ENCODE peak calls at places on chromosomes 3 and 15, in seven cellular contexts. One of them, this sample, is unnamed. For H3K27me3, the result is how much of the 10 kb centered on the place peaks cover.

GRCh38 chr3:148614463-148614862 is 83.2 kb upstream of the AGTR1 start:
- DNase-seq in lower lobe of right lung: no peak
- DNase-seq in cardiac muscle cell: no peak
- DNase-seq in Panc1: no peak
- DNase-seq in bronchial epithelial cell: no peak
- DNase-seq in body of pancreas: no peak
- DNase-seq in ovary: no peak
- DNase-seq in this sample: no peak

GRCh38 chr15:51096976-51097375 is 2.3 kb upstream of the TNFAIP8L3 start:
- DNase-seq in lower lobe of right lung: no peak
- DNase-seq in cardiac muscle cell: no peak
- DNase-seq in Panc1: no peak
- DNase-seq in bronchial epithelial cell: no peak
- DNase-seq in body of pancreas: no peak
- DNase-seq in ovary: no peak
- DNase-seq in this sample: no peak

GRCh38 chr3:127677541-127678314 is 5.0 kb downstream of the ABTB1 start:
- DNase-seq in lower lobe of right lung: no peak
- DNase-seq in cardiac muscle cell: no peak
- DNase-seq in Panc1: no peak
- DNase-seq in bronchial epithelial cell: no peak
- DNase-seq in body of pancreas: peak
- DNase-seq in ovary: peak
- DNase-seq in this sample: peak

GRCh38 chr15:67241132-67241855 is 13.2 kb downstream of the AAGAB start:
- DNase-seq in lower lobe of right lung: no peak
- DNase-seq in cardiac muscle cell: no peak
- DNase-seq in Panc1: no peak
- DNase-seq in bronchial epithelial cell: no peak
- DNase-seq in body of pancreas: no peak
- DNase-seq in ovary: no peak
- DNase-seq in this sample: no peak

GRCh38 chr15:91857224-91857585 is 3.7 kb downstream of the SLCO3A1 start:
- DNase-seq in lower lobe of right lung: no peak
- DNase-seq in cardiac muscle cell: no peak
- DNase-seq in Panc1: no peak
- DNase-seq in bronchial epithelial cell: no peak
- DNase-seq in body of pancreas: no peak
- DNase-seq in ovary: no peak
- DNase-seq in this sample: no peak

GRCh38 chr3:124916837-124917409 is 17.6 kb downstream of the MUC13 start:
- DNase-seq in lower lobe of right lung: no peak
- DNase-seq in cardiac muscle cell: peak
- DNase-seq in Panc1: no peak
- DNase-seq in bronchial epithelial cell: no peak
- DNase-seq in body of pancreas: no peak
- DNase-seq in ovary: no peak
- DNase-seq in this sample: no peak

GRCh38 chr15:39511915-39512260 is 69.0 kb upstream of the THBS1 start:
- DNase-seq in lower lobe of right lung: no peak
- DNase-seq in cardiac muscle cell: peak
- DNase-seq in Panc1: no peak
- DNase-seq in bronchial epithelial cell: no peak
- DNase-seq in body of pancreas: no peak
- DNase-seq in ovary: no peak
- DNase-seq in this sample: no peak

GRCh38 chr15:38652998-38653397 is 88.4 kb upstream of the RASGRP1 start:
- DNase-seq in lower lobe of right lung: no peak
- DNase-seq in cardiac muscle cell: no peak
- DNase-seq in Panc1: no peak
- DNase-seq in bronchial epithelial cell: no peak
- DNase-seq in body of pancreas: no peak
- DNase-seq in ovary: no peak
- DNase-seq in this sample: no peak

GRCh38 chr3:122458992-122459391 is 43.1 kb upstream of the WDR5B start:
- DNase-seq in lower lobe of right lung: no peak
- DNase-seq in cardiac muscle cell: peak
- DNase-seq in Panc1: no peak
- DNase-seq in bronchial epithelial cell: peak
- DNase-seq in body of pancreas: no peak
- DNase-seq in ovary: no peak
- DNase-seq in this sample: no peak

GRCh38 chr3:137808015-137808414 is 43.9 kb downstream of the SOX14 start:
- DNase-seq in lower lobe of right lung: no peak
- DNase-seq in cardiac muscle cell: no peak
- DNase-seq in Panc1: no peak
- DNase-seq in bronchial epithelial cell: no peak
- DNase-seq in body of pancreas: no peak
- DNase-seq in ovary: no peak
- DNase-seq in this sample: no peak
- H3K27me3 ChIP-seq in lower lobe of right lung: under half
- H3K27me3 ChIP-seq in cardiac muscle cell: under half
- H3K27me3 ChIP-seq in Panc1: under half
- H3K27me3 ChIP-seq in bronchial epithelial cell: under half
- H3K27me3 ChIP-seq in body of pancreas: under half
- H3K27me3 ChIP-seq in ovary: under half
- H3K27me3 ChIP-seq in this sample: under half

GRCh38 chr15:101540480-101541239 is 51.2 kb upstream of the PCSK6 start:
- DNase-seq in lower lobe of right lung: no peak
- DNase-seq in cardiac muscle cell: no peak
- DNase-seq in Panc1: no peak
- DNase-seq in bronchial epithelial cell: no peak
- DNase-seq in body of pancreas: no peak
- DNase-seq in ovary: no peak
- DNase-seq in this sample: peak
- TF ChIP-seq CTCF in lower lobe of right lung: no peak
- TF ChIP-seq CTCF in cardiac muscle cell: no peak
- TF ChIP-seq CTCF in Panc1: no peak
- TF ChIP-seq CTCF in bronchial epithelial cell: no peak
- TF ChIP-seq CTCF in body of pancreas: no peak
- TF ChIP-seq CTCF in ovary: no peak
- TF ChIP-seq CTCF in this sample: no peak

GRCh38 chr15:77633134-77633912 is 611 bp upstream of the LINGO1 start:
- DNase-seq in lower lobe of right lung: peak
- DNase-seq in cardiac muscle cell: peak
- DNase-seq in Panc1: peak
- DNase-seq in bronchial epithelial cell: peak
- DNase-seq in body of pancreas: peak
- DNase-seq in ovary: peak
- DNase-seq in this sample: peak
- H3K27me3 ChIP-seq in lower lobe of right lung: half or more
- H3K27me3 ChIP-seq in cardiac muscle cell: under half
- H3K27me3 ChIP-seq in Panc1: under half
- H3K27me3 ChIP-seq in bronchial epithelial cell: under half
- H3K27me3 ChIP-seq in body of pancreas: under half
- H3K27me3 ChIP-seq in ovary: under half
- H3K27me3 ChIP-seq in this sample: half or more

GRCh38 chr3:189324538-189325138 is 152.9 kb downstream of the TPRG1 start:
- DNase-seq in lower lobe of right lung: peak
- DNase-seq in cardiac muscle cell: peak
- DNase-seq in Panc1: peak
- DNase-seq in bronchial epithelial cell: peak
- DNase-seq in body of pancreas: no peak
- DNase-seq in ovary: no peak
- DNase-seq in this sample: no peak

GRCh38 chr3:189317911-189318310 is 146.1 kb downstream of the TPRG1 start:
- DNase-seq in lower lobe of right lung: no peak
- DNase-seq in cardiac muscle cell: no peak
- DNase-seq in Panc1: no peak
- DNase-seq in bronchial epithelial cell: no peak
- DNase-seq in body of pancreas: no peak
- DNase-seq in ovary: no peak
- DNase-seq in this sample: no peak

GRCh38 chr3:189325454-189325853 is 153.7 kb downstream of the TPRG1 start:
- DNase-seq in lower lobe of right lung: no peak
- DNase-seq in cardiac muscle cell: no peak
- DNase-seq in Panc1: no peak
- DNase-seq in bronchial epithelial cell: no peak
- DNase-seq in body of pancreas: no peak
- DNase-seq in ovary: no peak
- DNase-seq in this sample: no peak

GRCh38 chr3:189320511-189320910 is 148.7 kb downstream of the TPRG1 start:
- DNase-seq in lower lobe of right lung: no peak
- DNase-seq in cardiac muscle cell: no peak
- DNase-seq in Panc1: no peak
- DNase-seq in bronchial epithelial cell: peak
- DNase-seq in body of pancreas: no peak
- DNase-seq in ovary: no peak
- DNase-seq in this sample: no peak

GRCh38 chr3:189322339-189322738 is 150.6 kb downstream of the TPRG1 start:
- DNase-seq in lower lobe of right lung: no peak
- DNase-seq in cardiac muscle cell: no peak
- DNase-seq in Panc1: no peak
- DNase-seq in bronchial epithelial cell: no peak
- DNase-seq in body of pancreas: no peak
- DNase-seq in ovary: no peak
- DNase-seq in this sample: no peak
- TF ChIP-seq CTCF in lower lobe of right lung: no peak
- TF ChIP-seq CTCF in cardiac muscle cell: no peak
- TF ChIP-seq CTCF in Panc1: no peak
- TF ChIP-seq CTCF in bronchial epithelial cell: no peak
- TF ChIP-seq CTCF in body of pancreas: no peak
- TF ChIP-seq CTCF in ovary: no peak
- TF ChIP-seq CTCF in this sample: no peak

GRCh38 chr3:14616606-14617507 is 34.7 kb upstream of the CCDC174 start:
- DNase-seq in lower lobe of right lung: no peak
- DNase-seq in cardiac muscle cell: peak
- DNase-seq in Panc1: no peak
- DNase-seq in bronchial epithelial cell: no peak
- DNase-seq in body of pancreas: no peak
- DNase-seq in ovary: no peak
- DNase-seq in this sample: no peak

GRCh38 chr3:14617508-14618023 is 34.0 kb upstream of the CCDC174 start:
- DNase-seq in lower lobe of right lung: no peak
- DNase-seq in cardiac muscle cell: no peak
- DNase-seq in Panc1: no peak
- DNase-seq in bronchial epithelial cell: no peak
- DNase-seq in body of pancreas: no peak
- DNase-seq in ovary: no peak
- DNase-seq in this sample: no peak

GRCh38 chr3:14620512-14620911 is 31.1 kb upstream of the CCDC174 start:
- DNase-seq in lower lobe of right lung: no peak
- DNase-seq in cardiac muscle cell: no peak
- DNase-seq in Panc1: no peak
- DNase-seq in bronchial epithelial cell: no peak
- DNase-seq in body of pancreas: peak
- DNase-seq in ovary: no peak
- DNase-seq in this sample: no peak

GRCh38 chr3:14621093-14621492 is 30.5 kb upstream of the CCDC174 start:
- DNase-seq in lower lobe of right lung: no peak
- DNase-seq in cardiac muscle cell: no peak
- DNase-seq in Panc1: no peak
- DNase-seq in bronchial epithelial cell: no peak
- DNase-seq in body of pancreas: no peak
- DNase-seq in ovary: no peak
- DNase-seq in this sample: no peak

GRCh38 chr3:14619605-14620004 is 32.0 kb upstream of the CCDC174 start:
- DNase-seq in lower lobe of right lung: no peak
- DNase-seq in cardiac muscle cell: no peak
- DNase-seq in Panc1: no peak
- DNase-seq in bronchial epithelial cell: no peak
- DNase-seq in body of pancreas: no peak
- DNase-seq in ovary: no peak
- DNase-seq in this sample: no peak
- H3K27me3 ChIP-seq in lower lobe of right lung: under half
- H3K27me3 ChIP-seq in cardiac muscle cell: under half
- H3K27me3 ChIP-seq in Panc1: under half
- H3K27me3 ChIP-seq in bronchial epithelial cell: under half
- H3K27me3 ChIP-seq in body of pancreas: under half
- H3K27me3 ChIP-seq in ovary: under half
- H3K27me3 ChIP-seq in this sample: under half

DNA sequence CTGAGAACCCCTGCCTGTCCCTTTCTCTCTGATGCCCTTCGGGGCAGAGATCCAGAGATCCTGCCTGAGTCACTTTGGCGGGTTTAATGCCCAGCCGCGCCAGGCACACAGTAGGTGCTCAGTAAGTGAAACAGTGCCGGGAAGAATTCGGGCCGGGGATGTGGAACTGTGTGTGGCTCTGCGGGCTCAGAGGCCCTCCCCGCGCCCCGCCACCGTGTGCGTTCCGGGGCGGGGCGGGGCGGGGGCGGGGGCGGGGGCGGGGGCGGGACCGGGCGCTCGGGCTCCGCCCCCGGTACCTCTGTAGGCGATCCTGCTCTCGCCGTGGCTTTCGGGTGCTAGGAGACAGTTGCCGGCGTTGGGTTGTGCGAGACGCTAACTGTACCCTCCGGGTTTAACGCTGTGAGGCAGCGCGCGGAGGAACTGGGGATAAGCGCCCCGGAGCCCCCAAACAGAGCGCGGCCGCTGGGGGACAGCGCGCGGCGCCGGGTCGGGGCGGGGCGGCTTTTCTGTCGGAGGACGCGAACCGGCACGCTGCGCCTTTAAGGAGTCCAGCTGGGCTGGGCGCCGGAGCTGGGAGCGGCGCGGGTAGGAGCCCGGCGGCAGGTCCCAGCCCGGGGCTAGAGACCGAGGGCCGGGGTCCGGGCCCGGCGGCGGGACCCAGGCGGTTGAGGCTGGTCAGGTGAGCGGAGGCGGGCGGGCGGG is at the start of gene ABHD6:
- DNase-seq in lower lobe of right lung: peak
- DNase-seq in cardiac muscle cell: peak
- DNase-seq in Panc1: no peak
- DNase-seq in bronchial epithelial cell: no peak
- DNase-seq in body of pancreas: peak
- DNase-seq in ovary: peak
- DNase-seq in this sample: peak
- TF ChIP-seq CTCF in lower lobe of right lung: no peak
- TF ChIP-seq CTCF in cardiac muscle cell: peak
- TF ChIP-seq CTCF in Panc1: peak
- TF ChIP-seq CTCF in bronchial epithelial cell: peak
- TF ChIP-seq CTCF in body of pancreas: peak
- TF ChIP-seq CTCF in ovary: no peak
- TF ChIP-seq CTCF in this sample: no peak

GRCh38 chr15:37107071-37107753 is 6.9 kb upstream of the MEIS2 start:
- DNase-seq in lower lobe of right lung: no peak
- DNase-seq in cardiac muscle cell: peak
- DNase-seq in Panc1: no peak
- DNase-seq in bronchial epithelial cell: no peak
- DNase-seq in body of pancreas: no peak
- DNase-seq in ovary: no peak
- DNase-seq in this sample: peak
- H3K27me3 ChIP-seq in lower lobe of right lung: half or more
- H3K27me3 ChIP-seq in cardiac muscle cell: under half
- H3K27me3 ChIP-seq in Panc1: under half
- H3K27me3 ChIP-seq in bronchial epithelial cell: under half
- H3K27me3 ChIP-seq in body of pancreas: under half
- H3K27me3 ChIP-seq in ovary: under half
- H3K27me3 ChIP-seq in this sample: under half

This sample was measured in sigmoid colon.